ENCODE peak calls at places on chromosomes 1 and 21, in eight cellular contexts. H is PC-9; A is cardiac muscle cell; K is CD8-positive, alpha-beta memory T cell; B is transverse colon; J is endodermal cell; L is psoas muscle; M is K562. W is an unnamed sample. For H3K27me3, H3K36me3 and H3K4me1, the result is how much of the 10 kb centered on the place peaks cover.

GRCh38 chr1:182768973-182769372 is 20.6 kb upstream of the NPL start:
- DNase-seq in H (no peak), A (no peak), K (no peak), B (no peak), J (no peak), L (no peak), M (no peak), W (peak)

GRCh38 chr1:196317535-196318522 is 290.4 kb downstream of the KCNT2 start:
- DNase-seq in H (no peak), A (peak), K (no peak), B (no peak), J (peak), L (no peak), M (peak), W (peak)

GRCh38 chr1:117237701-117238413 is 27.1 kb upstream of the VTCN1 start:
- DNase-seq in H (peak), A (no peak), K (no peak), B (no peak), J (no peak), L (no peak), M (no peak), W (no peak)

GRCh38 chr1:85289207-85289847 is 12.9 kb upstream of the BCL10 start:
- DNase-seq in H (peak), A (no peak), K (no peak), B (no peak), J (no peak), L (no peak), M (peak), W (no peak)

GRCh38 chr1:245383396-245384330 is 228.9 kb downstream of the KIF26B start:
- DNase-seq in H (no peak), A (no peak), K (no peak), B (no peak), J (peak), L (no peak), M (no peak), W (peak)

GRCh38 chr1:212455406-212456165 is 22.9 kb downstream of the NENF start:
- DNase-seq in H (peak), A (peak), K (peak), B (peak), J (peak), L (peak), M (peak), W (peak)

GRCh38 chr21:36691539-36692124 is 7.3 kb upstream of the SIM2 start:
- DNase-seq in H (no peak), A (no peak), K (no peak), B (no peak), J (peak), L (no peak), M (no peak), W (no peak)

GRCh38 chr1:36099681-36100341 is 11.1 kb downstream of the ADPRS start:
- DNase-seq in H (peak), A (peak), K (peak), B (peak), J (peak), L (peak), M (peak), W (peak)

GRCh38 chr1:98119793-98120192 is 199.0 kb upstream of the DPYD start:
- DNase-seq in H (no peak), A (peak), K (no peak), B (no peak), J (peak), L (no peak), M (no peak), W (no peak)

GRCh38 chr1:111032295-111032897 is 68.7 kb upstream of the LRIF1 start:
- DNase-seq in H (peak), A (peak), K (peak), B (peak), J (peak), L (no peak), M (peak), W (no peak)

GRCh38 chr1:178399177-178399728 is 97.5 kb downstream of the CLEC20A start:
- DNase-seq in H (peak), A (no peak), K (no peak), B (no peak), J (peak), L (no peak), M (no peak), W (no peak)

GRCh38 chr1:194309697-194310096 is 1123.3 kb upstream of the B3GALT2 start:
- DNase-seq in H (no peak), A (no peak), K (no peak), B (no peak), J (no peak), L (no peak), M (no peak), W (no peak)

GRCh38 chr1:54763814-54764131 is 550 bp downstream of the PARS2 start:
- DNase-seq in H (no peak), A (no peak), K (no peak), B (no peak), J (no peak), L (no peak), M (no peak), W (peak)

GRCh38 chr1:109799445-109799844 is 35.7 kb upstream of the EPS8L3 start:
- DNase-seq in H (no peak), A (no peak), K (no peak), B (no peak), J (no peak), L (no peak), M (no peak), W (no peak)

GRCh38 chr1:81583878-81584277 is 216.9 kb upstream of the ADGRL2 start:
- DNase-seq in H (no peak), A (no peak), K (no peak), B (no peak), J (no peak), L (no peak), M (no peak), W (no peak)

GRCh38 chr1:190399233-190399632 is 78.4 kb downstream of the BRINP3 start:
- DNase-seq in H (no peak), A (no peak), K (no peak), B (no peak), J (no peak), L (no peak), M (no peak), W (no peak)

GRCh38 chr1:25617626-25618432 is 1.2 kb downstream of the MAN1C1 start:
- DNase-seq in H (no peak), A (peak), K (no peak), B (no peak), J (peak), L (peak), M (no peak), W (no peak)

GRCh38 chr1:43509740-43510375 is 20.8 kb upstream of the PTPRF start:
- DNase-seq in H (peak), A (no peak), K (no peak), B (peak), J (peak), L (no peak), M (no peak), W (no peak)

GRCh38 chr1:47680815-47681475 is 243.1 kb downstream of the FOXD2 start:
- DNase-seq in H (no peak), A (no peak), K (no peak), B (no peak), J (peak), L (no peak), M (no peak), W (no peak)

GRCh38 chr1:41662656-41663437 is 178.4 kb upstream of the EDN2 start:
- DNase-seq in H (no peak), A (peak), K (no peak), B (peak), J (peak), L (peak), M (no peak), W (peak)

GRCh38 chr1:219292341-219292740 is 118.7 kb downstream of the LYPLAL1 start:
- DNase-seq in H (no peak), A (no peak), K (no peak), B (no peak), J (no peak), L (no peak), M (no peak), W (no peak)

GRCh38 chr1:26645734-26646133 is 50.1 kb upstream of the ARID1A start:
- DNase-seq in H (no peak), A (no peak), K (no peak), B (no peak), J (no peak), L (no peak), M (no peak), W (no peak)

DNA sequence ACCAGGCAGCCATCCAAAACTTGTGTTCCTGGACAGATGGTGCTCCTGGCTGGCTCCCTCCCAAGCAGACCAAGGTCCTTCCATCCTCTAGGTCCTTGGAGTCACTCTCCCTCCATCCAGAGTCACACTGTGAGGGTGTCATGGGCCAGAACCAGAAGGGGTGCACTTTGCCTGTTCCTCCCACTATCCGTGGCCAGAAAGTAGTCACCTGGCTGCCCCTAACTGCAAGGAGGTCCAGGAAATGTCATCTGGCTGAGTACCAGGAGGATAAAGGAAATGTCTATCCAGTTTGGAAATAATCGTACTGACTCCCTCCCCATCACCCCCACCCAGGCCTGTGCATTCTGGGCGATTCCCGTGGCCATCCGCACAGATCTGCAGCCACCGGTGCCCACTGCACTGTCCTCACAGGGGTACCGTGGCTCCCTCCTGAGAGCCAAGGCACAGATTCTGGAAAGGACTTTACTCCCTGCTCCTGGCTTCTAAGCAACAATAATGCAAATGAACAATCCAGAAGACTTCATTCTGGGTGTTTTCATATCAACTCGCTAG is 253.2 kb downstream of the NPHP4 start:
- DNase-seq in H (no peak), A (no peak), K (peak), B (no peak), J (no peak), L (no peak), M (no peak), W (no peak)
- H3K27me3 ChIP-seq in H (under half), A (under half), K (under half), B (under half), J (under half), L (under half), M (under half), W (under half)

GRCh38 chr1:55913565-55913964 is 665.8 kb downstream of the PLPP3 start:
- DNase-seq in H (no peak), A (no peak), K (no peak), B (no peak), J (no peak), L (no peak), M (no peak), W (no peak)

GRCh38 chr1:55912438-55912837 is 666.9 kb downstream of the PLPP3 start:
- DNase-seq in H (no peak), A (no peak), K (no peak), B (no peak), J (no peak), L (no peak), M (no peak), W (no peak)

DNA sequence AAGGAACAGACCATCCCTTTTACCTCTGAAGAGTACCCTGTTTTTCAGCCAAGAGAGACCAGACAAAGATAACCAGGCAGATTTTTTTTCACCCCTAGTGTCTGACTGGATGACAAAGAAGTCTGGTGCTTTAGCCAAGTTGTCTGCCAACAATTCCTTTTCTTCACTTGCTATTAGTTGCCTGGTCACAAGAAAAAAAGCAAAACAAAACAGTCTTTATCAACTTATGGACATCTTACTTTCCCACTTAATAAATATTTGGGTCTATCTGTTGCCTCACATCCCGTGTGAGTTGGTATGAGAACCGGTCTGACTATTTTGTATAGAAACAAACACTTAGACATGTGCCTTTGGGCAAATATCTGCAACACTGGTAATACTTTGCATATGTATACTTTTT is 662.9 kb downstream of the PLPP3 start:
- DNase-seq in H (peak), A (no peak), K (no peak), B (no peak), J (no peak), L (no peak), M (no peak), W (no peak)
- H3K36me3 ChIP-seq in H (under half), A (under half), K (under half), B (under half), J (under half), L (under half), M (under half), W (under half)

GRCh38 chr1:154951901-154952657 is 3.8 kb downstream of the PBXIP1 start:
- DNase-seq in H (no peak), A (peak), K (peak), B (peak), J (no peak), L (no peak), M (no peak), W (no peak)
- H3K4me1 ChIP-seq in H (under half), A (under half), K (half or more), B (under half), J (under half), L (under half), M (under half), W (under half)

DNA sequence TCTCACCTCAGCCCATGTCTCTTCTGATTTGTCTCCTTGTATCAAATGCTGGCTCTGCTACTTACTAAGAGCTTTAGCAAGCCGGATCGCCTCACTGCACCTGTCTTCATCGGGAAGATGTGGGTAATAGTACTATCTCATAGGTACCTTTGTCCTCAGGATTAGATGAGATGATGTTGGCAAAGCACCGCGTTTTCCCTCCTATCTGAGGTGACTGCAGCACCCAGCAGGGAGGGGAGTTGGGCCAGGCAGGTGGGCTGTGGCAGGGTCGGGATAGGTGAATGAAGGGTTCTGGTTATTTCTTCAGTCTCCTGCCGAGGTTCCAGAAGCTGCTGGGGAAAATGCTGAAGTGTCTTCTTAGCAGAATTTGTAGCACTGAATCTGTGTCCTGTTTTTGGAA is 5.2 kb downstream of the OPRD1 start:
- DNase-seq in H (no peak), A (no peak), K (no peak), B (no peak), J (no peak), L (no peak), M (no peak), W (no peak)
- H3K27me3 ChIP-seq in H (under half), A (under half), K (under half), B (half or more), J (under half), L (under half), M (half or more), W (under half)

DNA sequence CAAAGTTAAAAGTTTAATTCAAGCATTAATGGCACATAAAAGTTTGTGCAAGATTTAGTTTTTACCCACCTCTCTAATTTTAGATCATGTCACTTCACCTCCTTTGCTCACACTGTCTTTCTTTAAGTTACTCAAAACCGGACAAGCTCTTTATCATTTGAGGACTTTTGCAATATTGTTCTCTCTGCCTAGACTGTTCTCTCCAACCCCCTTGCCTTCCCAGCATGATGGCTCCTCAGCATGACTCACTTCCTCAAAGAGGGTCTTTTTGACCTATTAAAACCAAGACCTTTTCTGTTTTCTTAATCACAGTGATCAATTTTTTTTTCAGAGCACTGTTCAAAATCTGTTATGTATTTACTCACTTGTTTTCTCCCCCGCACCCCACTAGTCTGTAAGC is 61.3 kb downstream of the XKR8 start:
- DNase-seq in H (no peak), A (no peak), K (no peak), B (no peak), J (no peak), L (no peak), M (no peak), W (no peak)
- H3K36me3 ChIP-seq in H (under half), A (under half), K (under half), B (under half), J (under half), L (under half), M (half or more), W (under half)

GRCh38 chr21:30251781-30252180 is 31.0 kb downstream of the KRTAP24-1 start:
- DNase-seq in H (no peak), A (no peak), K (no peak), B (no peak), J (no peak), L (no peak), M (no peak), W (no peak)

GRCh38 chr21:30249936-30250335 is 32.8 kb downstream of the KRTAP24-1 start:
- DNase-seq in H (no peak), A (no peak), K (no peak), B (no peak), J (no peak), L (no peak), M (no peak), W (no peak)

GRCh38 chr21:30256100-30256499 is 26.6 kb downstream of the KRTAP24-1 start:
- DNase-seq in H (peak), A (no peak), K (no peak), B (peak), J (no peak), L (no peak), M (no peak), W (no peak)

GRCh38 chr21:30257773-30258172 is 25.0 kb downstream of the KRTAP24-1 start:
- DNase-seq in H (no peak), A (peak), K (no peak), B (no peak), J (peak), L (no peak), M (peak), W (no peak)

GRCh38 chr21:30255679-30256078 is 27.1 kb downstream of the KRTAP24-1 start:
- DNase-seq in H (no peak), A (no peak), K (no peak), B (no peak), J (no peak), L (no peak), M (no peak), W (no peak)
- H3K4me1 ChIP-seq in H (under half), A (under half), K (under half), B (under half), J (under half), L (under half), M (under half), W (under half)